ENCODE peak calls at places on chromosomes 2 and 18, in six cellular contexts. S, R, K, I, U and Z are unnamed samples.

GRCh38 chr2:11072550-11072949 is 82.7 kb upstream of the SLC66A3 start:
- DNase-seq in S (peak), R (no peak), K (no peak), I (no peak), U (no peak), Z (no peak)

GRCh38 chr18:12041561-12041960 is 52.1 kb upstream of the ANKRD62 start:
- DNase-seq in S (no peak), R (no peak), K (no peak), I (no peak), U (no peak), Z (no peak)

GRCh38 chr2:181944164-181944913 is 41.3 kb upstream of the PPP1R1C start:
- DNase-seq in S (no peak), R (no peak), K (no peak), I (no peak), U (no peak), Z (no peak)

GRCh38 chr2:96081042-96081441 is 35.3 kb downstream of the ADRA2B start:
- DNase-seq in S (no peak), R (no peak), K (no peak), I (no peak), U (no peak), Z (no peak)

GRCh38 chr2:170887496-170888265 is 41.4 kb upstream of the GORASP2 start:
- DNase-seq in S (no peak), R (no peak), K (no peak), I (no peak), U (no peak), Z (no peak)

GRCh38 chr18:23259701-23260661 is 124.7 kb downstream of the CABLES1 start:
- DNase-seq in S (peak), R (no peak), K (peak), I (peak), U (peak), Z (peak)

GRCh38 chr18:13136056-13136688 is 82.4 kb upstream of the LDLRAD4 start:
- DNase-seq in S (no peak), R (no peak), K (no peak), I (no peak), U (peak), Z (no peak)

GRCh38 chr2:240930096-240930630 is 24.0 kb downstream of the CROCC2 start:
- DNase-seq in S (peak), R (peak), K (no peak), I (peak), U (peak), Z (no peak)

GRCh38 chr2:137888845-137889244 is 75.4 kb upstream of the HNMT start:
- DNase-seq in S (peak), R (no peak), K (peak), I (no peak), U (peak), Z (peak)

GRCh38 chr2:128278979-128279378 is 39.7 kb downstream of the HS6ST1 start:
- DNase-seq in S (no peak), R (no peak), K (no peak), I (no peak), U (peak), Z (no peak)

GRCh38 chr2:144320491-144320890 is 199.4 kb downstream of the ZEB2 start:
- DNase-seq in S (no peak), R (no peak), K (no peak), I (no peak), U (no peak), Z (peak)

GRCh38 chr2:236415706-236416493 is 151.7 kb upstream of the ASB18 start:
- DNase-seq in S (no peak), R (peak), K (no peak), I (no peak), U (no peak), Z (no peak)

GRCh38 chr2:222946700-222947278 is 86.0 kb downstream of the ACSL3 start:
- DNase-seq in S (no peak), R (no peak), K (peak), I (no peak), U (no peak), Z (no peak)

GRCh38 chr2:238475034-238475433 is 48.3 kb downstream of the ASB1 start:
- DNase-seq in S (no peak), R (no peak), K (no peak), I (no peak), U (no peak), Z (no peak)

GRCh38 chr2:217325251-217325650 is 465.4 kb upstream of the TNP1 start:
- DNase-seq in S (no peak), R (no peak), K (no peak), I (no peak), U (no peak), Z (no peak)

GRCh38 chr2:212683346-212683745 is 144.7 kb upstream of the ERBB4 start:
- DNase-seq in S (no peak), R (no peak), K (no peak), I (no peak), U (no peak), Z (no peak)

GRCh38 chr2:25159947-25160346 is 8.4 kb downstream of the POMC start:
- DNase-seq in S (peak), R (no peak), K (peak), I (no peak), U (no peak), Z (no peak)

GRCh38 chr2:65017335-65017734 is 28.1 kb downstream of the SLC1A4 start:
- DNase-seq in S (no peak), R (no peak), K (peak), I (no peak), U (peak), Z (peak)

GRCh38 chr2:64359892-64360657 is 93.9 kb upstream of the LGALSL start:
- DNase-seq in S (no peak), R (peak), K (peak), I (peak), U (peak), Z (peak)

GRCh38 chr2:8548065-8548870 is 133.6 kb upstream of the ID2 start:
- DNase-seq in S (no peak), R (no peak), K (no peak), I (no peak), U (peak), Z (no peak)

GRCh38 chr2:239775623-239776440 is 249.3 kb downstream of the NDUFA10 start:
- DNase-seq in S (no peak), R (no peak), K (no peak), I (no peak), U (no peak), Z (no peak)

GRCh38 chr2:72367530-72368225 is 220.0 kb upstream of the CYP26B1 start:
- DNase-seq in S (no peak), R (no peak), K (peak), I (peak), U (peak), Z (no peak)

GRCh38 chr2:173130521-173131467 is 55.1 kb downstream of the MAP3K20 start:
- DNase-seq in S (no peak), R (no peak), K (no peak), I (no peak), U (no peak), Z (no peak)
- TF ChIP-seq POLR2AphosphoS5 in S (no peak), R (no peak), K (no peak), I (no peak), U (no peak), Z (no peak)

GRCh38 chr2:41932241-41933034 is 115.4 kb upstream of the PKDCC start:
- DNase-seq in S (no peak), R (no peak), K (no peak), I (no peak), U (peak), Z (no peak)
- TF ChIP-seq POLR2AphosphoS5 in S (no peak), R (peak), K (no peak), I (peak), U (peak), Z (no peak)

DNA sequence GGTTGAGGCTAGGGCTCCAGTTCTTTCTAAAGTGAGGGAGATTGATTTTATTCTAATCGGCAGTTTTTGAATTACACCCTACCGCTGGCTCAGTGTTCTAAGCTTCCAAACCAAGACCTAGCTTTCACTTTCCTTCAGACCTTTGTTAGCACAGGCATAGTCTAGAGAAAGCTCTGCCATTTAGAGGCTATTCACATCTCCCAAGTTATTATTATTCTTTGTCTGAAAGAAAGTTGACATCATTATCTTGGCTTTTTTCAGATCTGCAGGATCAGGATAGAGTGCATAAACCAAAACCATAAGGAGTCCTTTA is 276.8 kb downstream of the ASXL3 start:
- DNase-seq in S (no peak), R (no peak), K (no peak), I (no peak), U (no peak), Z (no peak)
- TF ChIP-seq POLR2AphosphoS5 in S (no peak), R (no peak), K (no peak), I (no peak), U (no peak), Z (no peak)

GRCh38 chr18:46337206-46337710 is 233.1 kb downstream of the HAUS1 start:
- DNase-seq in S (no peak), R (no peak), K (no peak), I (no peak), U (no peak), Z (no peak)
- TF ChIP-seq POLR2AphosphoS5 in S (no peak), R (no peak), K (no peak), I (no peak), U (no peak), Z (no peak)